ENCODE peak calls at places on chromosomes 1 and 21, in four cellular contexts. I is astrocyte of the spinal cord, F is tibial artery, O is Peyer's patch. E is an unnamed sample.

GRCh38 chr1:62794047-62794446 is 10.1 kb downstream of the ATG4C start:
- DNase-seq in I (no peak), F (no peak), O (no peak), E (no peak)

GRCh38 chr1:76933847-76934657 is 66.8 kb downstream of the ST6GALNAC5 start:
- DNase-seq in I (no peak), F (no peak), O (no peak), E (no peak)

GRCh38 chr1:55062801-55063561 is 23.6 kb downstream of the PCSK9 start:
- DNase-seq in I (no peak), F (no peak), O (no peak), E (no peak)

GRCh38 chr1:172895050-172895460 is 155.7 kb downstream of the TNFSF18 start:
- DNase-seq in I (no peak), F (no peak), O (no peak), E (no peak)

GRCh38 chr1:236451796-236452373 is 57.8 kb downstream of the EDARADD start:
- DNase-seq in I (no peak), F (no peak), O (peak; percentile 52), E (no peak)

GRCh38 chr1:32172621-32173245 is 6.7 kb upstream of the TXLNA start:
- DNase-seq in I (peak; percentile 18), F (no peak), O (no peak), E (no peak)

GRCh38 chr1:107964397-107965111 is 426 bp downstream of the VAV3 start:
- DNase-seq in I (peak; percentile 14), F (no peak), O (peak; percentile 48), E (no peak)

GRCh38 chr1:41428736-41429640 is 55.5 kb downstream of the EDN2 start:
- DNase-seq in I (no peak), F (no peak), O (no peak), E (no peak)

GRCh38 chr1:218209351-218209861 is 75.7 kb upstream of the RRP15 start:
- DNase-seq in I (peak; percentile 59), F (no peak), O (no peak), E (peak; percentile 21)

GRCh38 chr1:70504821-70505193 is 93.7 kb downstream of the CTH start:
- DNase-seq in I (peak; percentile 78), F (no peak), O (no peak), E (peak; percentile 29)

GRCh38 chr1:218408942-218409341 is 63.8 kb downstream of the TGFB2 start:
- DNase-seq in I (no peak), F (no peak), O (no peak), E (no peak)

GRCh38 chr1:201275266-201275666 is 8.0 kb upstream of the PKP1 start:
- DNase-seq in I (peak; percentile 85), F (no peak), O (peak; percentile 88), E (no peak)

GRCh38 chr1:96748078-96748477 is 26.5 kb downstream of the PTBP2 start:
- DNase-seq in I (no peak), F (no peak), O (no peak), E (no peak)

DNA sequence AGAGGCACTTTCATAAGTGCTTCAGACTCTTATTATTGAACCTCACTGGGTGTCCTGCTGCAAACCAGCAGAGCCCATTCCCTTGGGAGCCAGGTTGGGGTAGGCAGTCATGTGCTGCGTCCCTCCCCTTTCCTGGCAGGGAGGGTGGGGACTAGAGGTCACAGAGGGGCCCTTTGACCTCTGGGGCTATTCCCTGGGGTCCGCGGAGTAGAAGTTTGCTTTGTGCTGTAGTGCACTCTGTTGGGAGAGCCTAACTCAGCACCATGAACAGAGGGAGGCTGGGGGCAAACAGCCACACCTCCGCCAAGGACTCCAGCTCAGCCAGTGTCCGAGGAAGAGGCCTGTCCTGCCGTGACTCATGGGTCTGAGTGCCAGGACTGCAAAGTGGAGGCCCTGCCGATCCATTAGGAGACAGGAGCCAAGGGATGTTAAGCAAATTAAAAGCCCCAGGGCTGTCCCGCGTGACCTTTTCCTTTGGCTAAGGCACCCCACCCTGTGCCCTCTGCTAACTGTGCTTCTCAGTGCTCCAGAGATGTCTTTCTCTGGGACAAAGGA is 3.0 kb upstream of the IGSF21 start:
- DNase-seq in I (no peak), F (no peak), O (no peak), E (no peak)
- H3K4me3 ChIP-seq in I (no peak overlapping the region), F (no peak overlapping the region), O (no peak overlapping the region), E (no peak overlapping the region)

DNA sequence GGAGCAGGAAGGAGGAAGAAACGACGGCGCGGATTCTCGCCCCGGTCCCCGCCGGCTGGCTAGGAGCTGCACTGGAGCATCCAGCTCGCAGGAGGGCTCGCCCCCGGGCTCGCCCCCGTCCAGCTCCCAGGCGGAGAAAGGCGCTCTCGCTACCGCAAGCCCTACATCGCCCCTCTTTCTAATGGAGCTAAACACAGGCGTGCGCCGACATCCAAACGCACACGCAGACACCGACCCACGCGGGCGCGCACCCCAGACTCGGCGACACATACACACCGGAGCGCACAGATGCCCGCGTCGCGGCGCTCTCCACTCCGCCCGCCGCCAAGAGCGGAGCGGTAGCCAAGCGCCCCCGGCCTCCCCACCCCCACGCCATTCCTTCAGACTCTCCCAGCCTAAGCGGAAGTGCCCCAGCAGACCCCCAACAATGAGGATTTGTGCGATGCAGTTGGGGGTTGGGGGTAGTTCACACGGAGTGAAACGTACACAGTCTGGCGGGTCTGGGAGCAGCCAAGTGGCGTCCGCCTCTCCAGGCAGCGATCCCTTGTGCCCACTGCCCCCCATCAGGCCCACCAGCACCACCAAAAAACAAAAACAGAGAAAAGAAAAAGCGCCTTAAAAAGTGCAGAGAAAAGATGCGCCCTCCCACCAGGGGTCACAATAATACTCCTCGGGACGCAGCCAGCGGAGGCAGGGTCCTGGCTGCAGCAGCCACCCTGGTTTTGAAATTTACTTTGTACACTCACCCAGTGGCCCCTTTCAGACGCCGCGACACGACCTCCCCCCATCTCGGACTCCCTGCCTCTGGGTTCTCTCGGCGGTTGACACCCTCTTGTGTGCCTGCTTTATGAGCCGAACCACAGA is 1.4 kb downstream of the DAB1 start:
- DNase-seq in I (peak; percentile 17), F (no peak), O (no peak), E (no peak)
- TF ChIP-seq CTCF in I (peak; percentile 2), F (no peak), O (no peak), E (peak; percentile 30)

GRCh38 chr1:65309317-65310077 is at the start of gene DNAJC6:
- DNase-seq in I (peak; percentile 78), F (peak; percentile 47), O (peak; percentile 75), E (no peak)

GRCh38 chr1:65308781-65309316 is 494 bp upstream of the DNAJC6 start:
- DNase-seq in I (no peak), F (no peak), O (no peak), E (no peak)

DNA sequence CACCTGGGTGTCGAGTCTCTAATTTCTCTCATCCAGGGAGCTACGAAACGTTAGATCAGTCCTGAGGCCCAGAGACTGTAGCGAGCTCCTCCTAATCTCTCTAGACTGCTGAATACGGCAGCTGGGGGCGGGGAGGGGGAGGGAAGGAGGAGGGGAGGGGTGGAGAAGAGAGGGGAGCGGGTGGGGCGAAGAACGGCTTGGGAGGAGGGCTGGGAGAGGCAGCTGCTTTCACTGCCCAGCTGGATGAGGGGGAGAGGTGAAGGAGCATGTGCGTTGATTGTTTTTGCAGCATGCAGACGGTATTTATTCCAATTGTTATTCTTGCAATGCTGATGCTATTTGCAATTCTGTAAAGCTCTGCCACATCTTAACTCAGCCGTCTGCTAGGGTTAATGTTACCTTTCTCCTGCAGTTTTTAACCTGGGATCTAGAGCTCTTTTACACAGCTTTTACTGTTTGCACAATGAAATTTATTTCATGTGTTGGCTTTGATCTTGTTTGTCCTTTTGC is 790 bp downstream of the DNAJC6 start:
- DNase-seq in I (no peak), F (no peak), O (no peak), E (no peak)
- H3K4me3 ChIP-seq in I (peak overlapping the region; percentile 31), F (peak overlapping the region; percentile 30), O (no peak overlapping the region), E (peak overlapping the region; percentile 42)

GRCh38 chr1:215888159-215888558 is 321.1 kb downstream of the KCTD3 start:
- DNase-seq in I (peak; percentile 9), F (no peak), O (no peak), E (no peak)

GRCh38 chr1:215891673-215892072 is 324.6 kb downstream of the KCTD3 start:
- DNase-seq in I (no peak), F (no peak), O (no peak), E (no peak)

GRCh38 chr1:215890438-215890837 is 323.3 kb downstream of the KCTD3 start:
- DNase-seq in I (no peak), F (no peak), O (no peak), E (no peak)

GRCh38 chr1:215891266-215891665 is 324.2 kb downstream of the KCTD3 start:
- DNase-seq in I (no peak), F (no peak), O (no peak), E (no peak)

DNA sequence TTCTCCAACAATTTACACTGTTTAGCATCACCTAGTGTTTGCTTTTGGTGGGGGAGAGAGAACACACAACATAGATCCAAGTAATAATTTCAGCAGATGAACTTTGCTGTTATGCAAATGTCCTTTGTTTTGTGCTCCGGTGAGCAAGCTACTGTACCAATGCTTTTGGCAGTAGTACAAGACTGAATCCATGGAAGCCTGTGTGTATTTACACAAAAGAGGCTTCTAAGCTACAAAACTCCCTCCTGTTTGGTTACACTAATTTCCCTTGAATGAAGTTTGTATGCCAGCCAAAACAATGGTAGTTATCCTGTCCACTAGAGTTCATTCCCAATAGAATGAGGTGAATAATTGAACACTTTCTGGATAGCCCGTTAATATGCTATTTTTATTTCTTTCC is 320.5 kb downstream of the KCTD3 start:
- DNase-seq in I (peak; percentile 29), F (no peak), O (no peak), E (no peak)
- TF ChIP-seq CTCF in I (no peak), F (no peak), O (no peak), E (no peak)

GRCh38 chr1:150997126-150997872 is 9.4 kb downstream of the MINDY1 start:
- DNase-seq in I (no peak), F (no peak), O (no peak), E (no peak)
- H3K4me3 ChIP-seq in I (no peak overlapping the region), F (no peak overlapping the region), O (no peak overlapping the region), E (no peak overlapping the region)

GRCh38 chr21:17580319-17580718 is 32.4 kb downstream of the BTG3 start:
- DNase-seq in I (no peak), F (no peak), O (no peak), E (no peak)

GRCh38 chr21:17590443-17590842 is 22.3 kb downstream of the BTG3 start:
- DNase-seq in I (no peak), F (no peak), O (no peak), E (no peak)

GRCh38 chr21:17583898-17584297 is 28.8 kb downstream of the BTG3 start:
- DNase-seq in I (no peak), F (no peak), O (no peak), E (no peak)

GRCh38 chr21:17585875-17586450 is 26.7 kb downstream of the BTG3 start:
- DNase-seq in I (peak; percentile 67), F (no peak), O (no peak), E (peak; percentile 52)
- TF ChIP-seq CTCF in I (peak; percentile 53), F (peak; percentile 59), O (peak; percentile 25), E (peak; percentile 36)